ENCODE peak calls at places on chromosome 5, in four cellular contexts. E is Peyer's patch, W is heart left ventricle, L is body of pancreas. H is an unnamed sample.

GRCh38 chr5:173663810-173664526 is 47.5 kb upstream of the BOD1 start:
- DNase-seq in L (peak; percentile 64), W (no peak), E (no peak), H (no peak)

GRCh38 chr5:122985954-122986721 is 50.4 kb downstream of the PPIC start:
- DNase-seq in L (no peak), E (no peak), W (no peak), H (no peak)

GRCh38 chr5:29162297-29162696 is 2031.2 kb upstream of the CDH6 start:
- DNase-seq in E (no peak), W (no peak), L (no peak), H (no peak)

GRCh38 chr5:52822437-52822836 is 34.7 kb downstream of the ITGA1 start:
- DNase-seq in L (peak; percentile 53), E (no peak), W (peak; percentile 89), H (peak; percentile 78)

GRCh38 chr5:136275601-136276000 is 82.6 kb upstream of the SMIM32 start:
- DNase-seq in L (no peak), W (no peak), E (no peak), H (no peak)

GRCh38 chr5:142796492-142797109 is 26.4 kb downstream of the ARHGAP26 start:
- DNase-seq in E (peak; percentile 68), L (no peak), W (no peak), H (no peak)

GRCh38 chr5:97065475-97065874 is 76.9 kb downstream of the LIX1 start:
- DNase-seq in E (no peak), W (no peak), L (no peak), H (no peak)

GRCh38 chr5:172559004-172559932 is 81.8 kb upstream of the NEURL1B start:
- DNase-seq in E (no peak), W (peak; percentile 62), L (peak; percentile 40), H (peak; percentile 81)

GRCh38 chr5:65326912-65327311 is 154.8 kb downstream of the ADAMTS6 start:
- DNase-seq in E (no peak), W (no peak), L (no peak), H (no peak)

GRCh38 chr5:43312699-43313034 is 545 bp downstream of the HMGCS1 start:
- DNase-seq in E (no peak), W (peak; percentile 7), L (no peak), H (no peak)

GRCh38 chr5:43313854-43314457 is 744 bp upstream of the HMGCS1 start:
- DNase-seq in E (no peak), W (no peak), L (no peak), H (peak; percentile 26)

GRCh38 chr5:43314724-43315123 is 1.5 kb upstream of the HMGCS1 start:
- DNase-seq in W (no peak), E (no peak), L (no peak), H (no peak)

GRCh38 chr5:43312076-43312620 is 1.1 kb downstream of the HMGCS1 start:
- DNase-seq in W (no peak), E (no peak), L (no peak), H (peak; percentile 16)

DNA sequence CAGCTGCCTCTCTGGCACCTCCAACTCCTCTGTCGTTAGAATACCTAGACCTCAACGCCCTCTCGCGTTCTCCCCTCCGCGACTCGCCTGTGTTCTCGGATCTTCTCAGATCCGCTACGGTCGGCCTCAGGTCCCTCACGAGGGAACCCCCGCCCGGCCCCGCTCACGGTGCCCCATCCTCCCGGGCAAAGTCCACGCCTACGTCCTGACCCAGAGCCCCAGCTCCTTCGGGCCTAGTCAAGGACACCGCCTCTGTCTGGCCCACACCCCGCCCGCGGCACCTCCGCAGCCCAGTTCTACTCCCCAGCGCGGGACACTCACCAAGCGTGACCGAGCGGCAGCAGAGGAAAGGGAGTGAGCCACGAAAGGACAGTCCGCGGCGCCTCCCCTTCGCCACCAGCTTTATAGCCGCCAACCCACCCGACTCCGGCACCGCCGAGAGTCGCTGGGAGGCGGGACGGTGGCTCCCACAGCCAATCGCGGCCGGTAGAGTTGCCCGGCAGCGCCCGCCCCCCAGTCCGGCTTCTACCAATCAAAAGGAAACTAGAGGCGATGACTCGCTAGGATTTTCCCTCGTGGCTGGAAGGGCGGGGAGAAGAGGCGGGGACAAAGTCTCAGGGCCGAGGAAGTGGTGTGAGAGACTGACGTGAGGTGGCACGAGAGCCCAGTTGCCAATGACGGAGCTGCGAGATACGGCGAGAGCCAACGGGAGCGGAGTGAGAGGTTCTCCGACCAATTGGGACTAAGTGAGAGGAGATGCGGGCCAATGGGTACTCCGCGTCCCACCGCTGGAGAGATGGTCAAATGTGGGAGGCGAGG is at the start of gene HMGCS1:
- DNase-seq in L (peak; percentile 99), W (peak; percentile 98), E (peak; percentile 99), H (peak; percentile 99)
- TF ChIP-seq POLR2A in L (peak; percentile 94), W (peak; percentile 93), E (peak; percentile 97), H (peak; percentile 91)

GRCh38 chr5:179284751-179285191 is 60.5 kb downstream of the ADAMTS2 start:
- DNase-seq in E (no peak), L (peak; percentile 42), W (no peak), H (no peak)
- H3K27ac ChIP-seq in E (peak overlapping the region; percentile 22), L (no peak overlapping the region), W (no peak overlapping the region), H (no peak overlapping the region)

GRCh38 chr5:169270827-169271226 is 30.1 kb downstream of the SLIT3 start:
- DNase-seq in W (no peak), L (no peak), E (no peak), H (no peak)

GRCh38 chr5:169273451-169273850 is 27.5 kb downstream of the SLIT3 start:
- DNase-seq in E (no peak), W (no peak), L (no peak), H (no peak)

GRCh38 chr5:169272111-169272510 is 28.8 kb downstream of the SLIT3 start:
- DNase-seq in E (no peak), W (no peak), L (no peak), H (no peak)

GRCh38 chr5:169272731-169273401 is 28.1 kb downstream of the SLIT3 start:
- DNase-seq in W (no peak), E (no peak), L (no peak), H (no peak)

DNA sequence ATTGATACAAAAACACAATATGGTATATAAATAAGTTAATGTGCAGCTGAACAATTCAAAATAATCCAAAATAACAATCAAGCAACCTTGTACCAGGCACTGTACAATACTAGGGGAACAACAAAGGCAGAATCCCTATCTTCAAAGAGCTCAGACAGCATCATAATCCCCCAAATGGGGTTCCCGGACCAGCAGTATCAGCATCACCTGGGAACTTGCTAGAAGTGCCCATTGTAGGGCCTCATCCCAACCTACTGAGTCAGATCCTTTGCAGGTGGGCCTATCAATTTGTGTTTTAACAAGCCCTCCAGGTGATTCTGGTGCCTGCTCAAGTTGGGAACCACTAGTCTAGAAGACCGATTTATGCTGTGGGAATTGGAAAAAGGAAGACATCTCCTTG is 27.1 kb downstream of the SLIT3 start:
- DNase-seq in E (no peak), W (no peak), L (no peak), H (no peak)
- H3K4me1 ChIP-seq in E (no peaks in the 10 kb centered on the region), W (no peaks in the 10 kb centered on the region), L (no peaks in the 10 kb centered on the region), H (no peaks in the 10 kb centered on the region)

GRCh38 chr5:43068037-43068436 is 27.9 kb upstream of the ANXA2R start:
- DNase-seq in W (no peak), L (no peak), E (no peak), H (no peak)

GRCh38 chr5:43063731-43064171 is 23.6 kb upstream of the ANXA2R start:
- DNase-seq in L (peak; percentile 16), E (no peak), W (no peak), H (no peak)

GRCh38 chr5:43065384-43066230 is 25.5 kb upstream of the ANXA2R start:
- DNase-seq in L (peak; percentile 69), W (peak; percentile 49), E (peak; percentile 72), H (peak; percentile 63)

GRCh38 chr5:43066799-43067741 is 27.0 kb upstream of the ANXA2R start:
- DNase-seq in E (peak; percentile 84), W (peak; percentile 86), L (peak; percentile 91), H (peak; percentile 96)

DNA sequence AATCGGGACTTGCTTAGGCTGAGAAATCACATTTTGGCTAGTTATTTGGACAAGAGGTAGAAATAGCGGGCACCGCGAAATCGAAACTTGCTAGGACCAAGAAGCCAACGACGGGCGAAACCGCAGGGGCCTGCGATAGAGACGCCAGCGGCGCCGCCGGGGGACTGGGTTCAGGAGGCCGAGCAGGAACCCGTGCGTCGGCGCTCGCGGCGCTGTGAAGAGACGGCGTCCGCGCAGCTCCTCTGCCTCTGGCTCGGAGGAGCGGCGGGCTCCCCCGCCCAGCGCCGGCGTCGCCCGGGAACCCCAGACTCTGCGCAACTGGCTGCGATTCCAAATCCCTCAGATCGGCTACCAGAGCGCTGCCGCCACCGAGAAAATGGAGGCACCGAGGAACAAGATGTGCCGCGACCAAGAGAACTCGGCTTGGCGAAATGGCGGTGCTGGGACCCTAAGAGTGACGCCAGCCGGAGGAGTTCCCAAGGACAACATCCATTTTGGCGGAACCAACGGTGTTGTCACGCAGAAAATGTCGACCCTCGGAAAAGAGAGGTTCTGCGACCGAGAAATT is 26.2 kb upstream of the ANXA2R start:
- DNase-seq in L (peak; percentile 77), E (peak; percentile 86), W (peak; percentile 68), H (peak; percentile 82)
- TF ChIP-seq POLR2A in L (peak; percentile 51), E (peak; percentile 63), W (no peak), H (no peak)

DNA sequence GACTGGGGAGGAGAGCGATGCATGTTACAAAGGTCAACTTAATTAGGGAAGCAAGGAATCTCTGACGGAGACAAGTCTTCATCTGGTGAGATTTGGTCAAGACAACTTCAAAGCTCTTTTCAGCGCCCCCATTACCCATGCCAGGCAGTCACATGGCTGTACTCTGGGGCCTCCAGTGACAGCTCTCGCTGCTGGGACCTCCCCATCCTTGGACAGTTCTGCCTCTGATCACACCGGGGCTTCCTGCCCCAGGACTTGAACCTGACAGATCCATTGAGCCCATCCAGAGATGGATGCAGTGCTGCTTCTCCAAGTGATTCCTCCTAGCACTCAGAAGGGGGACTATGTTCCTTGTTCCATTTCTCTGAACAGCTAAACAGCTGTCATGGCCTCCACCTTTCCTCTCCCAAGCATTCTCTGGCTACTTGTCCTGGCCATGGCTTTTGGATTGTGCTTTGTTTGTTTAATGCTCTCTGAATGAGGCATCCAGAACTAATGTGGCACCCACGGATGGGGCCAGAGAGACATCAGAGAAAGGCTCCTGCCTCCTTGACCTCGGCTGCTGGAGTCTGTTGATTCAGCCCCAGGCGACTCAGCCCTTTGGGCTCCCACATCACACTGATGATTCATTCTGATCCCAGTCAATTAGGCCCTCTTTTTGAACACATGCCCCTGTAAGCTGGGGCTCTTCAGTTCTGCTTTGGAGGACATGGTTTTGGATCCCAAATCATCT is 122.1 kb upstream of the ADAMTS16 start:
- DNase-seq in E (no peak), W (no peak), L (peak; percentile 6), H (no peak)
- H3K27ac ChIP-seq in E (no peak overlapping the region), W (no peak overlapping the region), L (no peak overlapping the region), H (no peak overlapping the region)

DNA sequence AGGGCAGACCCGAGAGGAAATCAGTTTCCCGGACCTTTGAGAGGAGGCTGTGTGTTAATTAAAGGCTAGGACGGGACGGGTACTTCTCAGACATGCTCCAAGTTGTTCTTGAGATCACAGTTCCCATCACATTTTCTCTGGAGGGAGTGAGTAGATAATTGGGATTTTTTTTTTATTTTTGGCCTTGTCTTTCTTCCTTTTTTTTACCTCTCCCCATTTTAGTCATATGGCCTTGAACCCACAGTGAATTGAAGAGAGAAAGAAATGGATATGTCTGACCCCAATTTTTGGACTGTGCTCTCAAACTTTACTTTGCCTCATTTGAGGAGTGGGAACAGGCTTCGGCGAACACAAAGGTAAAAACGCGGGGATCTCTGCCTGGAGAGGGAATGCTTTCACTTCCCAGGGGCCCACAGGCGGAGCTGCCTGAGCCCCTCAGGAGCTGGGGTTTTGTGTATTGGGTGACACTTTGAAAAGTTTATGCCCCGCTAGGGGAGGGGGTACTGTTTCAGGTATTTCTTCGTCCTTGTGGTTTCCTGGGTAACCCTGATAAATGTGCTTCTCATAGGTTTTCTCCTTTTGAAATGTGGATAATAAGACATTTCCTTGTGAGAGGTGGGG is 191.8 kb downstream of the CD180 start:
- DNase-seq in W (no peak), E (peak; percentile 48), L (no peak), H (no peak)
- H3K4me1 ChIP-seq in W (no peaks in the 10 kb centered on the region), E (no peaks in the 10 kb centered on the region), L (peaks cover 42% of the 10 kb centered on the region), H (peaks cover 5% of the 10 kb centered on the region)